ENCODE peak calls at places on chromosomes 16 and 17, in five cellular contexts. One of them, this sample, is unnamed. For H3K27me3, the result is how much of the 10 kb centered on the place peaks cover.

GRCh38 chr17:12955521-12955920 is 62.3 kb downstream of the ELAC2 start:
- DNase-seq in colonic mucosa: no peak
- DNase-seq in cardiac muscle cell: no peak
- DNase-seq in astrocyte: no peak
- DNase-seq in transverse colon: no peak
- DNase-seq in this sample: no peak

GRCh38 chr17:48181653-48182052 is 74.1 kb downstream of the SNX11 start:
- DNase-seq in colonic mucosa: peak
- DNase-seq in cardiac muscle cell: peak
- DNase-seq in astrocyte: no peak
- DNase-seq in transverse colon: no peak
- DNase-seq in this sample: no peak

GRCh38 chr16:27268376-27269299 is at the start of gene NSMCE1:
- DNase-seq in colonic mucosa: peak
- DNase-seq in cardiac muscle cell: peak
- DNase-seq in astrocyte: peak
- DNase-seq in transverse colon: peak
- DNase-seq in this sample: peak

GRCh38 chr17:55688057-55688456 is 34.6 kb downstream of the TMEM100 start:
- DNase-seq in colonic mucosa: no peak
- DNase-seq in cardiac muscle cell: no peak
- DNase-seq in astrocyte: no peak
- DNase-seq in transverse colon: no peak
- DNase-seq in this sample: no peak

GRCh38 chr17:75047398-75048098 is 523 bp downstream of the KCTD2 start:
- DNase-seq in colonic mucosa: peak
- DNase-seq in cardiac muscle cell: peak
- DNase-seq in astrocyte: no peak
- DNase-seq in transverse colon: peak
- DNase-seq in this sample: no peak

GRCh38 chr16:75593825-75594820 is 27.9 kb downstream of the GABARAPL2 start:
- DNase-seq in colonic mucosa: no peak
- DNase-seq in cardiac muscle cell: no peak
- DNase-seq in astrocyte: peak
- DNase-seq in transverse colon: no peak
- DNase-seq in this sample: peak

GRCh38 chr16:14285542-14286380 is 214.6 kb downstream of the MRTFB start:
- DNase-seq in colonic mucosa: peak
- DNase-seq in cardiac muscle cell: peak
- DNase-seq in astrocyte: peak
- DNase-seq in transverse colon: peak
- DNase-seq in this sample: no peak

GRCh38 chr17:67514998-67515397 is 137.9 kb downstream of the PITPNC1 start:
- DNase-seq in colonic mucosa: no peak
- DNase-seq in cardiac muscle cell: no peak
- DNase-seq in astrocyte: no peak
- DNase-seq in transverse colon: no peak
- DNase-seq in this sample: no peak

GRCh38 chr17:44968225-44969143 is at the start of gene C1QL1:
- DNase-seq in colonic mucosa: peak
- DNase-seq in cardiac muscle cell: peak
- DNase-seq in astrocyte: peak
- DNase-seq in transverse colon: peak
- DNase-seq in this sample: peak

GRCh38 chr17:62715882-62716390 is 88.5 kb downstream of the MRC2 start:
- DNase-seq in colonic mucosa: no peak
- DNase-seq in cardiac muscle cell: no peak
- DNase-seq in astrocyte: no peak
- DNase-seq in transverse colon: no peak
- DNase-seq in this sample: no peak

GRCh38 chr16:10971560-10971961 is 27.2 kb downstream of the CLEC16A start:
- DNase-seq in colonic mucosa: peak
- DNase-seq in cardiac muscle cell: peak
- DNase-seq in astrocyte: peak
- DNase-seq in transverse colon: peak
- DNase-seq in this sample: peak

GRCh38 chr16:10552998-10553491 is 27.4 kb downstream of the EMP2 start:
- DNase-seq in colonic mucosa: peak
- DNase-seq in cardiac muscle cell: peak
- DNase-seq in astrocyte: no peak
- DNase-seq in transverse colon: peak
- DNase-seq in this sample: no peak

GRCh38 chr16:8878523-8878911 is 3.6 kb upstream of the LITAFD start:
- DNase-seq in colonic mucosa: no peak
- DNase-seq in cardiac muscle cell: no peak
- DNase-seq in astrocyte: peak
- DNase-seq in transverse colon: no peak
- DNase-seq in this sample: peak

GRCh38 chr17:47789611-47790520 is 31.7 kb downstream of the OSBPL7 start:
- DNase-seq in colonic mucosa: peak
- DNase-seq in cardiac muscle cell: peak
- DNase-seq in astrocyte: peak
- DNase-seq in transverse colon: peak
- DNase-seq in this sample: no peak

GRCh38 chr17:32277284-32277683 is 11.7 kb downstream of the RHBDL3 start:
- DNase-seq in colonic mucosa: no peak
- DNase-seq in cardiac muscle cell: peak
- DNase-seq in astrocyte: peak
- DNase-seq in transverse colon: no peak
- DNase-seq in this sample: no peak
- H3K4me3 ChIP-seq in colonic mucosa: no peak
- H3K4me3 ChIP-seq in cardiac muscle cell: no peak
- H3K4me3 ChIP-seq in astrocyte: no peak
- H3K4me3 ChIP-seq in transverse colon: no peak
- H3K4me3 ChIP-seq in this sample: no peak

GRCh38 chr16:84840687-84841627 is 21.2 kb downstream of the CRISPLD2 start:
- DNase-seq in colonic mucosa: no peak
- DNase-seq in cardiac muscle cell: no peak
- DNase-seq in astrocyte: no peak
- DNase-seq in transverse colon: no peak
- DNase-seq in this sample: no peak
- H3K27me3 ChIP-seq in colonic mucosa: under half
- H3K27me3 ChIP-seq in cardiac muscle cell: under half
- H3K27me3 ChIP-seq in astrocyte: under half
- H3K27me3 ChIP-seq in transverse colon: under half
- H3K27me3 ChIP-seq in this sample: under half

GRCh38 chr17:40339068-40339699 is 25.4 kb downstream of the GJD3 start:
- DNase-seq in colonic mucosa: no peak
- DNase-seq in cardiac muscle cell: no peak
- DNase-seq in astrocyte: no peak
- DNase-seq in transverse colon: peak
- DNase-seq in this sample: no peak

GRCh38 chr17:40341808-40342574 is 22.5 kb downstream of the GJD3 start:
- DNase-seq in colonic mucosa: peak
- DNase-seq in cardiac muscle cell: peak
- DNase-seq in astrocyte: peak
- DNase-seq in transverse colon: peak
- DNase-seq in this sample: no peak

GRCh38 chr17:40338058-40338457 is 26.5 kb downstream of the GJD3 start:
- DNase-seq in colonic mucosa: no peak
- DNase-seq in cardiac muscle cell: no peak
- DNase-seq in astrocyte: no peak
- DNase-seq in transverse colon: no peak
- DNase-seq in this sample: no peak

GRCh38 chr17:40340880-40341807 is 23.4 kb downstream of the GJD3 start:
- DNase-seq in colonic mucosa: peak
- DNase-seq in cardiac muscle cell: peak
- DNase-seq in astrocyte: peak
- DNase-seq in transverse colon: peak
- DNase-seq in this sample: no peak

DNA sequence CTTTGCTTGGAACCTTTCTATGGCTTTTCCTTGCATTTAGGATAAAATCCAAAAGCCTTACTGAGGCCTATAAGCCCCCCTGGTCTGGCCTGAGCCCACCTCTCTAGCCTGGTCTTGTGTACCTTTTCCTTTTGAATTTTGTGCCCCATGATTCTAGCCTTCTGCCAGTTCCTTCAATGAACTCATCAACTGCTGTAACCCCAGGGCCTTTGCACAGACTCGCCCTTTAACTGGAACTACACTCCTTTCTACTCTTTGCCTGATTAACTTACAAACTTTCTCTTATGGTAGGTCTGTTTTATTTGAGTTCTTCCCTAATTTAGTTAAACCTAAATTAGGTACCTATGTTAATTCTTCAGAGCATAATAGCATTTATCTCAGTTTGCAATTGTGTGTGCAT is 24.2 kb downstream of the GJD3 start:
- DNase-seq in colonic mucosa: no peak
- DNase-seq in cardiac muscle cell: no peak
- DNase-seq in astrocyte: no peak
- DNase-seq in transverse colon: no peak
- DNase-seq in this sample: no peak
- H3K4me3 ChIP-seq in colonic mucosa: no peak
- H3K4me3 ChIP-seq in cardiac muscle cell: no peak
- H3K4me3 ChIP-seq in astrocyte: peak
- H3K4me3 ChIP-seq in transverse colon: no peak
- H3K4me3 ChIP-seq in this sample: no peak

DNA sequence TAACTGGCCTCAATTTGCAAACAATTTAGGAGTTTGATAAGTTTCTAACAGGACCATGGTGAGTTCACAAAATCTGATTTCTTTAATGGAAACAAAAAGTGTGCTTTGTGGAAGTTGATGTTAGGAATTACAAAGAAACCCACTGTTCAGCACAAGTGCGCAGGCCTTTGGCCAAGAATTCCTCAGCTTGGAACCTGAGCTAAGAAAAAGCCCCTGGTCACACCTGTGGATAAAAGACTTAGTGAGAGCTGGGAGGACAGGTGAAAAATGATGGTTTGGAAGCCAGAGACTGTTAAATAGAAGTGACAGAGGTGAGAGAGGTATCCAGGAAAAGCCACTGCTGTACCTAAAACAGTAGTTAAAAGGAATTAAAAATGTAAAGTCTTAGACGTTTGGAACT is 64.7 kb downstream of the PRKCA start:
- DNase-seq in colonic mucosa: no peak
- DNase-seq in cardiac muscle cell: no peak
- DNase-seq in astrocyte: no peak
- DNase-seq in transverse colon: no peak
- DNase-seq in this sample: no peak
- H3K27me3 ChIP-seq in colonic mucosa: under half
- H3K27me3 ChIP-seq in cardiac muscle cell: under half
- H3K27me3 ChIP-seq in astrocyte: under half
- H3K27me3 ChIP-seq in transverse colon: under half
- H3K27me3 ChIP-seq in this sample: under half

DNA sequence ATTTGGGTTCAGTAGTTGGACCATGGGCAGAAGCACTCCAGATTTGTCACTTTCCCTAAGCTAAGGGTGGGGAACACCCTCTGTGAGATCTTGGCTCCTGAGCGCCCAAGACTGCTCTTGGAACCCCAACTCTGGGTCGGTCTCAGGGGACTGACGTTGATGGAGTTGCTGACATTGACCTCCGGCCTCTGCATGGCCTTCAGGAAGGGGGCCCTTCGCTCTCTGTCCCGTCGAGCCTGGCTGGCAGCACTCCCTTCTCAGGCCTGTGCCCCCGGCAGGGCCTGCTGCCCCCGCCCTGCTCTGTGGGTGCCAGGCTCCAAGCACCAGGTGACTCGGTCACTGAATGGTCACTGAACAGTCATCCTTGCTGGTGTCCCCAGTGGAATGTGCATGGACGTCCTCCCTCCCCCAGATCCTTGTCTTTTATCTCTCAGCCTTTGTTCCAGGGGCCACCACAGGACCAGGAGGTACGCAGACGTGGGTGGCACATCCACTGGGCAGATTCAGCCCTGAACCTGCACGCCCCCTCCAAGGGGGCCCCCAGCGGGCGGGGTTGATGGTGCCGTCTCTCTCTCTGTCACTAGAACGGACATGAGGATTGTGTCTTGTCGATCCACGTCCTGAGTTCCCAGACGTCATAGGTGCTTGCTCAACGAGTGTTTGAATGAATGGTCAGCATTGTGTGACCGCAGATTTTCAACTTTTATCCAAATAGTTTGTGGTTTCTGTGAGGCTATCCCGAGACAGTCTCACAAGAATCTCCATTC is 314.5 kb downstream of the SEC14L1 start:
- DNase-seq in colonic mucosa: no peak
- DNase-seq in cardiac muscle cell: no peak
- DNase-seq in astrocyte: peak
- DNase-seq in transverse colon: no peak
- DNase-seq in this sample: no peak
- H3K4me3 ChIP-seq in colonic mucosa: peak
- H3K4me3 ChIP-seq in cardiac muscle cell: no peak
- H3K4me3 ChIP-seq in astrocyte: no peak
- H3K4me3 ChIP-seq in transverse colon: no peak
- H3K4me3 ChIP-seq in this sample: no peak

DNA sequence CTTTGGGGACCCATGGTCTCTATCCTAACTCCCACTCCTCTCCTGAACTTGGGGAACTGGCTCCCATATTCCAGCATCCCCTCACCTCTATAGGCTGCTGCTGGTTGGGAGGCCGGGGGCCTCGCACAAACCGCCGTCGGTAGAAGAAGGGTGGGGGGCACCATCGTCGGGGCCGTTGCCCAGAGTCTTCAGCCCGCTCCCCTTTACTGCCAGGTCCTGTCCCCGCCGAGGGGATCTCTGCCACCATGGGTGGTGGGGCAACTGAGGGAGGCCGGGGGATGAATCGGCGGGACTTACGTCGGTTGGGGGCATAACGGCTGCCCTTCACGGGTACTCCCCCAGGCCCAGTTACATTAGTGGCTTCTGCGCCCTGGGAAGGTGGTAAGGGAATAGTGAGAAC is 4.3 kb downstream of the YBX2 start:
- DNase-seq in colonic mucosa: no peak
- DNase-seq in cardiac muscle cell: no peak
- DNase-seq in astrocyte: no peak
- DNase-seq in transverse colon: no peak
- DNase-seq in this sample: no peak
- H3K27me3 ChIP-seq in colonic mucosa: under half
- H3K27me3 ChIP-seq in cardiac muscle cell: under half
- H3K27me3 ChIP-seq in astrocyte: half or more
- H3K27me3 ChIP-seq in transverse colon: under half
- H3K27me3 ChIP-seq in this sample: under half